ENCODE peak calls at places on chromosomes 6 and 20, in ten cellular contexts. One of them, this sample, is unnamed.

GRCh38 chr6:26240157-26240980 is 124.6 kb upstream of the BTN3A2 start:
- DNase-seq in heart left ventricle: peak
- DNase-seq in sigmoid colon: peak
- DNase-seq in HAP-1: no peak
- DNase-seq in upper lobe of right lung: no peak
- DNase-seq in neural progenitor cell: peak
- DNase-seq in fibroblast of the aortic adventitia: peak
- DNase-seq in pancreas: no peak
- DNase-seq in psoas muscle: no peak
- DNase-seq in astrocyte of the spinal cord: peak
- DNase-seq in this sample: no peak

GRCh38 chr6:136717297-136717990 is 74.8 kb downstream of the MAP3K5 start:
- DNase-seq in heart left ventricle: no peak
- DNase-seq in sigmoid colon: no peak
- DNase-seq in HAP-1: no peak
- DNase-seq in upper lobe of right lung: no peak
- DNase-seq in neural progenitor cell: no peak
- DNase-seq in fibroblast of the aortic adventitia: peak
- DNase-seq in pancreas: no peak
- DNase-seq in psoas muscle: no peak
- DNase-seq in astrocyte of the spinal cord: peak
- DNase-seq in this sample: no peak

GRCh38 chr20:56445130-56445529 is 23.3 kb upstream of the RTF2 start:
- DNase-seq in heart left ventricle: no peak
- DNase-seq in sigmoid colon: peak
- DNase-seq in HAP-1: no peak
- DNase-seq in upper lobe of right lung: no peak
- DNase-seq in neural progenitor cell: no peak
- DNase-seq in fibroblast of the aortic adventitia: no peak
- DNase-seq in pancreas: no peak
- DNase-seq in psoas muscle: no peak
- DNase-seq in astrocyte of the spinal cord: no peak
- DNase-seq in this sample: no peak

GRCh38 chr20:53752971-53753879 is 159.6 kb upstream of the ZNF217 start:
- DNase-seq in heart left ventricle: no peak
- DNase-seq in sigmoid colon: no peak
- DNase-seq in HAP-1: peak
- DNase-seq in upper lobe of right lung: no peak
- DNase-seq in neural progenitor cell: no peak
- DNase-seq in fibroblast of the aortic adventitia: no peak
- DNase-seq in pancreas: no peak
- DNase-seq in psoas muscle: no peak
- DNase-seq in astrocyte of the spinal cord: peak
- DNase-seq in this sample: no peak

GRCh38 chr6:170057034-170057734 is 233.7 kb downstream of the DLL1 start:
- DNase-seq in heart left ventricle: no peak
- DNase-seq in sigmoid colon: peak
- DNase-seq in HAP-1: no peak
- DNase-seq in upper lobe of right lung: peak
- DNase-seq in neural progenitor cell: no peak
- DNase-seq in fibroblast of the aortic adventitia: no peak
- DNase-seq in pancreas: no peak
- DNase-seq in psoas muscle: no peak
- DNase-seq in astrocyte of the spinal cord: no peak
- DNase-seq in this sample: no peak

GRCh38 chr6:105522626-105523322 is 119.9 kb upstream of the PREP start:
- DNase-seq in heart left ventricle: no peak
- DNase-seq in sigmoid colon: no peak
- DNase-seq in HAP-1: no peak
- DNase-seq in upper lobe of right lung: no peak
- DNase-seq in neural progenitor cell: no peak
- DNase-seq in fibroblast of the aortic adventitia: peak
- DNase-seq in pancreas: no peak
- DNase-seq in psoas muscle: no peak
- DNase-seq in astrocyte of the spinal cord: peak
- DNase-seq in this sample: peak

GRCh38 chr6:108953681-108954080 is 105.5 kb downstream of the ARMC2 start:
- DNase-seq in heart left ventricle: no peak
- DNase-seq in sigmoid colon: no peak
- DNase-seq in HAP-1: no peak
- DNase-seq in upper lobe of right lung: no peak
- DNase-seq in neural progenitor cell: no peak
- DNase-seq in fibroblast of the aortic adventitia: peak
- DNase-seq in pancreas: no peak
- DNase-seq in psoas muscle: no peak
- DNase-seq in astrocyte of the spinal cord: no peak
- DNase-seq in this sample: no peak

GRCh38 chr6:47854996-47855395 is 73.2 kb downstream of the OPN5 start:
- DNase-seq in heart left ventricle: no peak
- DNase-seq in sigmoid colon: no peak
- DNase-seq in HAP-1: no peak
- DNase-seq in upper lobe of right lung: no peak
- DNase-seq in neural progenitor cell: no peak
- DNase-seq in fibroblast of the aortic adventitia: no peak
- DNase-seq in pancreas: no peak
- DNase-seq in psoas muscle: no peak
- DNase-seq in astrocyte of the spinal cord: no peak
- DNase-seq in this sample: no peak

GRCh38 chr20:63129376-63129965 is 86.5 kb downstream of the YTHDF1 start:
- DNase-seq in heart left ventricle: no peak
- DNase-seq in sigmoid colon: peak
- DNase-seq in HAP-1: no peak
- DNase-seq in upper lobe of right lung: peak
- DNase-seq in neural progenitor cell: no peak
- DNase-seq in fibroblast of the aortic adventitia: no peak
- DNase-seq in pancreas: no peak
- DNase-seq in psoas muscle: peak
- DNase-seq in astrocyte of the spinal cord: no peak
- DNase-seq in this sample: no peak

GRCh38 chr20:59403261-59403961 is 103.0 kb downstream of the EDN3 start:
- DNase-seq in heart left ventricle: peak
- DNase-seq in sigmoid colon: no peak
- DNase-seq in HAP-1: peak
- DNase-seq in upper lobe of right lung: peak
- DNase-seq in neural progenitor cell: peak
- DNase-seq in fibroblast of the aortic adventitia: no peak
- DNase-seq in pancreas: peak
- DNase-seq in psoas muscle: peak
- DNase-seq in astrocyte of the spinal cord: no peak
- DNase-seq in this sample: no peak

GRCh38 chr20:41231850-41232249 is 85.7 kb downstream of the ZHX3 start:
- DNase-seq in heart left ventricle: no peak
- DNase-seq in sigmoid colon: no peak
- DNase-seq in HAP-1: no peak
- DNase-seq in upper lobe of right lung: no peak
- DNase-seq in neural progenitor cell: no peak
- DNase-seq in fibroblast of the aortic adventitia: no peak
- DNase-seq in pancreas: no peak
- DNase-seq in psoas muscle: no peak
- DNase-seq in astrocyte of the spinal cord: no peak
- DNase-seq in this sample: no peak

GRCh38 chr20:41233976-41234514 is 83.5 kb downstream of the ZHX3 start:
- DNase-seq in heart left ventricle: no peak
- DNase-seq in sigmoid colon: no peak
- DNase-seq in HAP-1: no peak
- DNase-seq in upper lobe of right lung: no peak
- DNase-seq in neural progenitor cell: no peak
- DNase-seq in fibroblast of the aortic adventitia: no peak
- DNase-seq in pancreas: no peak
- DNase-seq in psoas muscle: no peak
- DNase-seq in astrocyte of the spinal cord: no peak
- DNase-seq in this sample: no peak

GRCh38 chr20:41231136-41231535 is 86.4 kb downstream of the ZHX3 start:
- DNase-seq in heart left ventricle: no peak
- DNase-seq in sigmoid colon: no peak
- DNase-seq in HAP-1: no peak
- DNase-seq in upper lobe of right lung: no peak
- DNase-seq in neural progenitor cell: no peak
- DNase-seq in fibroblast of the aortic adventitia: no peak
- DNase-seq in pancreas: no peak
- DNase-seq in psoas muscle: no peak
- DNase-seq in astrocyte of the spinal cord: no peak
- DNase-seq in this sample: no peak

GRCh38 chr20:41234546-41234945 is 83.0 kb downstream of the ZHX3 start:
- DNase-seq in heart left ventricle: peak
- DNase-seq in sigmoid colon: no peak
- DNase-seq in HAP-1: no peak
- DNase-seq in upper lobe of right lung: no peak
- DNase-seq in neural progenitor cell: peak
- DNase-seq in fibroblast of the aortic adventitia: no peak
- DNase-seq in pancreas: no peak
- DNase-seq in psoas muscle: peak
- DNase-seq in astrocyte of the spinal cord: peak
- DNase-seq in this sample: no peak

GRCh38 chr20:41232971-41233926 is 84.3 kb downstream of the ZHX3 start:
- DNase-seq in heart left ventricle: no peak
- DNase-seq in sigmoid colon: no peak
- DNase-seq in HAP-1: no peak
- DNase-seq in upper lobe of right lung: no peak
- DNase-seq in neural progenitor cell: no peak
- DNase-seq in fibroblast of the aortic adventitia: peak
- DNase-seq in pancreas: no peak
- DNase-seq in psoas muscle: no peak
- DNase-seq in astrocyte of the spinal cord: peak
- DNase-seq in this sample: no peak
- H3K4me3 ChIP-seq in heart left ventricle: no peak
- H3K4me3 ChIP-seq in sigmoid colon: no peak
- H3K4me3 ChIP-seq in HAP-1: no peak
- H3K4me3 ChIP-seq in upper lobe of right lung: no peak
- H3K4me3 ChIP-seq in neural progenitor cell: no peak
- H3K4me3 ChIP-seq in fibroblast of the aortic adventitia: no peak
- H3K4me3 ChIP-seq in pancreas: no peak
- H3K4me3 ChIP-seq in psoas muscle: peak
- H3K4me3 ChIP-seq in astrocyte of the spinal cord: no peak
- H3K4me3 ChIP-seq in this sample: peak

DNA sequence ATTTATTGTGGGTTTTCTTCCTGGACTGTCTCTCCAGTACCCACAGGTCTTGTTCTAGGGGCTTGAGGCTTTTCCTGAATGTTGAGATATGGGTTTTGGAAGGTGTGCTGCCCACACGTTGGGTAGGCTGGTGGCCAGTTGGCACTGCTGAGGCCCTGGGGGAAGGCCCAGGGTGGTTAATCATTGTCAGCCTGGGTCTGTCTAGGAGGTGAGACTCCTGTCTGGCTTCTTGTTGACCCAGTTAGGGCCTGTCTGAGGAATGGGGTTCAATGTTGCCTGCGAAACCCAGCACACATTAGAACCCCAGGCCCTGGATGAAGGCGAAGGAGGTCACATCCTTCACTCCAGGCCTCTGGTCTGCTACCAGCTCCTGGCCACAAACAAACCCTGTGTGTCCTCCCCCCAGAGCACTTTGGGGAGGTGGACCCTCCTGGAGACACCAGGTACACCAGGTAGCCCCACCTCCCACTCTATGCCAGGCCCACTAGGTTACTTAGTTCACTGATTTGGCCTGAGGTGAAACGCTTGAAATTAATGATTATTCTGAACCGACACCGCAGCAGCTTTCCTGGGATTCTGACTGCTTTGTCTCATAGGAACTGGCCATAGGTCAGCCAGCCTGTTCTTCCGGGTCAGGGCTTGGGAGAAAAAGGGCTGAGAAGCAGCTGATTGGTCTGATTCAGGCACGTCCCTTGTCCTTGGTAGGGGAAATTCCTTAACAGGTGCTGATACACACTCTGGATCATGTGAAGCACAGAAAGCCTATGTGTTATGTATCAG is 15.2 kb downstream of the DNMT3B start:
- DNase-seq in heart left ventricle: no peak
- DNase-seq in sigmoid colon: no peak
- DNase-seq in HAP-1: no peak
- DNase-seq in upper lobe of right lung: no peak
- DNase-seq in neural progenitor cell: peak
- DNase-seq in fibroblast of the aortic adventitia: peak
- DNase-seq in pancreas: peak
- DNase-seq in psoas muscle: no peak
- DNase-seq in astrocyte of the spinal cord: no peak
- DNase-seq in this sample: no peak
- H3K4me3 ChIP-seq in heart left ventricle: no peak
- H3K4me3 ChIP-seq in sigmoid colon: no peak
- H3K4me3 ChIP-seq in HAP-1: no peak
- H3K4me3 ChIP-seq in upper lobe of right lung: no peak
- H3K4me3 ChIP-seq in neural progenitor cell: no peak
- H3K4me3 ChIP-seq in fibroblast of the aortic adventitia: no peak
- H3K4me3 ChIP-seq in pancreas: no peak
- H3K4me3 ChIP-seq in psoas muscle: no peak
- H3K4me3 ChIP-seq in astrocyte of the spinal cord: no peak
- H3K4me3 ChIP-seq in this sample: no peak

DNA sequence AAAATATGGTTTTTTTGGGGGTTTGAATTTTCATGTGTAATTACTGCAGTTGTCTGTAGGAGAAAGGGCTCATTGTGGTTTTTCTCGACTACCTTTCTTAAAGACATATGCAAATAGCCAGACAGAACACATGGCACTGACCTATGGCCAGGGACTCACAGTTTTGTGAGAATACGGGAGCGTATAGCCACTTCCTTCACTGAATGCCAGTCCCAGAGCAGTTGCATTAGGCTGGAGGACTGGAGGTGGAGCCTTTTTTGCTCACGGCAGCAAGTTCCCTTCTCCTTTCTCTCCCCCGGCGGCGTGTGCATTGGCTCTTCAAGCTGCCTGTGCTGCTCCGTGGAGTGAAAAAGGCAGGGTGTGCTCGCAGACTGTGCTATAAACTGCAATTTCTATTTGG is 114.9 kb downstream of the AKAP7 start:
- DNase-seq in heart left ventricle: peak
- DNase-seq in sigmoid colon: peak
- DNase-seq in HAP-1: peak
- DNase-seq in upper lobe of right lung: peak
- DNase-seq in neural progenitor cell: peak
- DNase-seq in fibroblast of the aortic adventitia: peak
- DNase-seq in pancreas: peak
- DNase-seq in psoas muscle: peak
- DNase-seq in astrocyte of the spinal cord: peak
- DNase-seq in this sample: no peak
- H3K4me3 ChIP-seq in heart left ventricle: no peak
- H3K4me3 ChIP-seq in sigmoid colon: peak
- H3K4me3 ChIP-seq in HAP-1: no peak
- H3K4me3 ChIP-seq in upper lobe of right lung: peak
- H3K4me3 ChIP-seq in neural progenitor cell: peak
- H3K4me3 ChIP-seq in fibroblast of the aortic adventitia: peak
- H3K4me3 ChIP-seq in pancreas: peak
- H3K4me3 ChIP-seq in psoas muscle: no peak
- H3K4me3 ChIP-seq in astrocyte of the spinal cord: peak
- H3K4me3 ChIP-seq in this sample: no peak

DNA sequence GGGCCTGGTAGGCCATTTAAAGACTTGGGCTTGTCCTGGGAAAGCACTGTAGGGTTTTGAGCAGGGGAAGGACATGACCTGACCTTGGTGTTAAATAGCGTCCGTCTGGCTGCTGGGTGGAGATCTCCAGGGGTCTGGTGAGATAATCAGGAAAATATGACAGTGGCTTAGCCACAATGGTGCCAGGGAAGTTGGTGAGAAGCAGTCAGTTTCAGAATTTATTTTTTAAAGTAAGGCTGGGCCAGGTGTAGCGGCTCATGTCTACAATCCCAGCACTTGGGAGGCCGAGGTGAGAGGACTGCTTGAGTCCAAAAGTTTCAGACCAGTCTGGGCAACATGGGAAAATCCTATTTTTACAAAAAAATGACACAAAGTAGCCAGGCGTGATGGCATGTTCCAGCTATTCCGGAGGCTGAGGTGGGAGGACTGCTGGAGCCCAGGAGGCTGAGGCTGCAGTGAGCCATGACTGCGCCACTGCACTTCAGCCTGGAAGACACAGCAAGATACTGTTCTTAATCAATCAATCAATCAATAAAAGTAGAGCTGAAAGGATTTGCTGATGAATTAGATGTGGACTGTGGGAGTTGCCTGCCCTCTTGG is 41.4 kb downstream of the BCL2L1 start:
- DNase-seq in heart left ventricle: no peak
- DNase-seq in sigmoid colon: no peak
- DNase-seq in HAP-1: no peak
- DNase-seq in upper lobe of right lung: no peak
- DNase-seq in neural progenitor cell: no peak
- DNase-seq in fibroblast of the aortic adventitia: no peak
- DNase-seq in pancreas: no peak
- DNase-seq in psoas muscle: no peak
- DNase-seq in astrocyte of the spinal cord: no peak
- DNase-seq in this sample: no peak
- H3K4me3 ChIP-seq in heart left ventricle: no peak
- H3K4me3 ChIP-seq in sigmoid colon: no peak
- H3K4me3 ChIP-seq in HAP-1: no peak
- H3K4me3 ChIP-seq in upper lobe of right lung: no peak
- H3K4me3 ChIP-seq in neural progenitor cell: no peak
- H3K4me3 ChIP-seq in fibroblast of the aortic adventitia: no peak
- H3K4me3 ChIP-seq in pancreas: no peak
- H3K4me3 ChIP-seq in psoas muscle: no peak
- H3K4me3 ChIP-seq in astrocyte of the spinal cord: no peak
- H3K4me3 ChIP-seq in this sample: no peak